ENCODE peak calls at places on chromosome 2, in six cellular contexts. Y, I, F, B, T and J are unnamed samples.

GRCh38 chr2:950627-950992 is at the start of gene SNTG2:
- DNase-seq in B (peak; percentile 41), T (peak; percentile 53), Y (no peak), F (peak; percentile 11), I (no peak), J (peak; percentile 67)

GRCh38 chr2:38836801-38837200 is 38.9 kb downstream of the DHX57 start:
- DNase-seq in T (no peak), Y (no peak), I (peak; percentile 23), F (no peak), B (no peak), J (no peak)

GRCh38 chr2:29920631-29921559 is 491 bp downstream of the ALK start:
- DNase-seq in B (peak; percentile 15), I (peak; percentile 21), Y (no peak), T (peak; percentile 43), F (no peak), J (peak; percentile 19)

GRCh38 chr2:190599073-190599472 is 49.8 kb upstream of the NAB1 start:
- DNase-seq in I (no peak), F (no peak), B (no peak), Y (no peak), T (no peak), J (peak; percentile 25)

GRCh38 chr2:206432432-206433082 is 10.8 kb upstream of the ADAM23 start:
- DNase-seq in Y (no peak), T (no peak), F (no peak), B (no peak), I (no peak), J (no peak)

GRCh38 chr2:95115418-95115817 is 6.2 kb downstream of the MRPS5 start:
- DNase-seq in Y (peak; percentile 57), I (peak; percentile 54), B (peak; percentile 29), T (peak; percentile 75), F (peak; percentile 25), J (peak; percentile 75)

GRCh38 chr2:4882421-4882820 is 809.8 kb upstream of the SOX11 start:
- DNase-seq in B (no peak), F (no peak), I (no peak), T (no peak), Y (no peak), J (no peak)

GRCh38 chr2:65316072-65316471 is 88.4 kb downstream of the ACTR2 start:
- DNase-seq in F (peak; percentile 53), T (no peak), Y (no peak), I (peak; percentile 96), B (peak; percentile 73), J (peak; percentile 72)

GRCh38 chr2:84300030-84301029 is 158.8 kb downstream of the SUCLG1 start:
- DNase-seq in T (no peak), I (peak; percentile 32), F (no peak), B (no peak), Y (no peak), J (no peak)

GRCh38 chr2:231715988-231716616 is 7.8 kb downstream of the PTMA start:
- DNase-seq in F (no peak), T (no peak), Y (peak; percentile 17), B (no peak), I (no peak), J (no peak)

GRCh38 chr2:1538663-1539062 is 125.4 kb downstream of the TPO start:
- DNase-seq in I (no peak), T (peak; percentile 77), F (no peak), B (no peak), Y (no peak), J (peak; percentile 62)

GRCh38 chr2:53018830-53019425 is 748.7 kb upstream of the CHAC2 start:
- DNase-seq in T (no peak), F (no peak), I (no peak), Y (no peak), B (no peak), J (peak; percentile 48)

GRCh38 chr2:102166189-102166845 is 20.5 kb upstream of the IL1RL2 start:
- DNase-seq in I (peak; percentile 84), T (no peak), F (peak; percentile 30), Y (no peak), B (no peak), J (peak; percentile 69)

GRCh38 chr2:172655091-172655837 is 80.4 kb upstream of the RAPGEF4 start:
- DNase-seq in T (no peak), Y (no peak), I (peak; percentile 83), B (no peak), F (no peak), J (no peak)

GRCh38 chr2:226410212-226410611 is 389.4 kb downstream of the IRS1 start:
- DNase-seq in I (no peak), F (no peak), T (no peak), Y (no peak), B (no peak), J (peak; percentile 32)

GRCh38 chr2:33522571-33522970 is 46.1 kb downstream of the RASGRP3 start:
- DNase-seq in T (no peak), B (no peak), F (no peak), I (no peak), Y (no peak), J (no peak)

GRCh38 chr2:239960929-239961661 is 64.0 kb downstream of the NDUFA10 start:
- DNase-seq in F (no peak), I (no peak), T (no peak), Y (no peak), B (no peak), J (no peak)

DNA sequence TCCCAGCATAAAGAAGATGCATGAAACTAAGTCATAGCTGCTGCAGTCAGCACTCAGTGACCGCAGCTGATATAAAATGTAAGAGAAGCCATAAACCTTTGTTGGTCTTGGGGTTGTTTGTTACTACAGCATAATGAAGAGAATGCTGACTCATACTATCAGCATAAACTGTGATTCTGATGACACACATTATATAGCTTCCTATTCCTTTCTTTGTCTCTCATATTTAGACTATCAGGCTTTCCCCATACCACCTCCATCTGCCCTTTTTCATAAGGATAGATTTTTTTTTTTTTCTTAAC is 274.2 kb upstream of the TRIB2 start:
- DNase-seq in B (no peak), F (no peak), I (peak; percentile 33), T (no peak), Y (no peak), J (no peak)
- H3K27ac ChIP-seq in B (no peak overlapping the region), F (no peak overlapping the region), I (no peak overlapping the region), T (no peak overlapping the region), Y (no peak overlapping the region), J (no peak overlapping the region)

GRCh38 chr2:85872536-85873161 is 16.1 kb downstream of the ST3GAL5 start:
- DNase-seq in I (no peak), Y (no peak), F (no peak), B (no peak), T (peak; percentile 77), J (no peak)
- TF ChIP-seq CTCF in I (no peak), Y (no peak), F (no peak), B (no peak), T (peak; percentile 59), J (no peak)

DNA sequence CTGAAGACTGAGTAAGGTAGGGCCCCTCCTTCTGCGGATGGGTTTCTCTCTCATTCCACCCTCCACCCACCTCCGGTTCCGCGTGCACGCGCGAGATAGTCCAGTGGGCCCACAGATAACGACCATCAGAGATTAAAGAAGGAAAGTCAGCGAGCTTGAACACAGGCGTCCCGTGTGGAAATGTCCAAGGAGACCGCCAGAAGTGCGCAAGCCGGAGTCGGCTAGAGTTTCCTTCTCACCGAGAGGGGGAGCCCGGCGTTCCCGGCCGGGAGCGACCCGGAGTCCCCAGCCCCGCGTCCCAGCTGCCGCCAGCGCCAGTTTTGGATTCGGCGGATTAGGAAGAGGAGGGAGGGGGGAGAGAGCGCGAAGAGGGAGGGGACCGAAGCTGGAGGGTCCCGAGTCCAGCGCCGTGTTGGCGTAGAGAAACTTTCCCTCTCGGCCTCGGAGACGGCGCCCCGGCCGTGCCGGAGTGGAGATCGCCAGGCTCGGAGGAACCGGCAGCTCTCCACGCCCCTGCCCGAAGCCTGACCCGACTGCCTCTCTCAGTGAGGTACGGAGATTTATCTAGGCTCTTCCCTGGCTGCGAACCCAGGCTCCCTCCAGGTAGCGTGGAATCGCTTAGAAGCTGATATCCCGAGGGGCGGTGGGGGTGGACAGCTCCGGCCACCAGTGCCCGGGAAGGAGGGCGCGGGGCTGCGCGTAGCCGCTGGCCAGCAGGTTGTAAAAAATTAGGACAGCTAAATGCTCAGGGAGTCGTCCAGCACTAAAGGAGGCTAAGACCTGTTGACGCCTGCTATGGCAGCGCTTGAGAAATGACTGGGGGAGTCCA is at the start of gene GULP1:
- DNase-seq in I (peak; percentile 74), B (peak; percentile 80), F (peak; percentile 79), T (peak; percentile 76), Y (no peak), J (peak; percentile 90)
- H3K27ac ChIP-seq in I (peak within 1 kb of the TSS; percentile 72), B (peak within 1 kb of the TSS; percentile 98), F (peak within 1 kb of the TSS; percentile 100), T (peak within 1 kb of the TSS; percentile 66), Y (no peak within 1 kb of the TSS), J (peak within 1 kb of the TSS; percentile 88)

GRCh38 chr2:163469561-163469962 is 266.2 kb downstream of the FIGN start:
- DNase-seq in B (no peak), F (peak; percentile 12), Y (no peak), I (no peak), T (no peak), J (no peak)

GRCh38 chr2:163475815-163476214 is 260.0 kb downstream of the FIGN start:
- DNase-seq in Y (no peak), B (no peak), F (no peak), T (no peak), I (no peak), J (no peak)

GRCh38 chr2:163467206-163467605 is 268.6 kb downstream of the FIGN start:
- DNase-seq in F (no peak), I (no peak), B (no peak), T (no peak), Y (no peak), J (no peak)

GRCh38 chr2:163474319-163474744 is 261.5 kb downstream of the FIGN start:
- DNase-seq in B (no peak), F (no peak), T (no peak), Y (no peak), I (no peak), J (no peak)

GRCh38 chr2:163471947-163472346 is 263.9 kb downstream of the FIGN start:
- DNase-seq in B (no peak), F (no peak), I (peak; percentile 28), T (no peak), Y (no peak), J (peak; percentile 56)
- TF ChIP-seq CTCF in B (no peak), F (no peak), I (peak; percentile 61), T (peak; percentile 53), Y (no peak), J (peak; percentile 36)

DNA sequence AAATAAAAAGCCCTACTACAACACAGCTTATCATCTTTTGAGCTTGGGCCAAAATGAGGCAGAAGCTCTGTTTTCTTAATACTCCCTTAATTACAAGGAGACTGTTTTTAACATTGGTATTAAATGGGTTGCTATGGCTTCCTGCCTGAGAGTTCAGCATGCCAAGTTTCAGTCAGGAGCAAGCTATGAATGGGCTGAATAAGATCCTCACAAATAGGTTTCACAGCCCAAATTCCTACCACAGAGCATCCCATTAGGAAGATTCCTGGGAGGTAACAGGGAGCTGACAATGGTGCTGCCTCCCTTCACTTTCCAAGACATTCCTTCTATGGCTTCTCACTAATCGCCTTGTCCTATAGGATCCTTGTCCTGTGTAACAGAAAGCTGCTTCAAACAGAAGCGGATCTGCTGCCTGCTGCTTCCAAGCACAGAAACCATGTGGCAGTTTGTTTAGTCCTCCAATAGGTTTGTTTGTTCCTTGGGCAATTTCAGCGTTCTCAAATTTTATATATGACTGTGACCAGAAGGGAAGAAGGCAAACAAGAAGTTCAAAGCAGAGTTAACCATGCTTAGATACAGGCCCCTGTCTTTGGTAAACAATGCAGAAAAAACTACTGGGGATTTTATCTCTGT is 70.9 kb downstream of the NCKAP5 start:
- DNase-seq in Y (no peak), F (no peak), I (no peak), B (no peak), T (peak; percentile 35), J (no peak)
- H3K27ac ChIP-seq in Y (no peak overlapping the region), F (no peak overlapping the region), I (no peak overlapping the region), B (no peak overlapping the region), T (no peak overlapping the region), J (no peak overlapping the region)